ENCODE peak calls at places on chromosome 11, in six cellular contexts. S, N, R, M, U and D are unnamed samples.

GRCh38 chr11:107457205-107457557 is 444 bp downstream of the CWF19L2 start:
- DNase-seq in N (no peak), S (no peak), M (no peak), R (peak), U (peak), D (no peak)

GRCh38 chr11:129291556-129291955 is 84.1 kb upstream of the BARX2 start:
- DNase-seq in S (no peak), U (no peak), R (no peak), M (no peak), N (no peak), D (no peak)

GRCh38 chr11:2451336-2451735 is 6.5 kb downstream of the KCNQ1 start:
- DNase-seq in S (no peak), M (peak), U (no peak), N (no peak), R (no peak), D (no peak)

GRCh38 chr11:12119502-12119901 is 9.1 kb downstream of the MICAL2 start:
- DNase-seq in N (no peak), U (no peak), S (no peak), R (no peak), M (no peak), D (no peak)

GRCh38 chr11:29435421-29435820 is 581.4 kb downstream of the KCNA4 start:
- DNase-seq in R (no peak), M (no peak), S (no peak), U (peak), N (no peak), D (no peak)

GRCh38 chr11:61254403-61255025 is 13.5 kb downstream of the PGA5 start:
- DNase-seq in U (peak), M (peak), S (peak), N (peak), R (peak), D (peak)

GRCh38 chr11:3861698-3862097 is 6.2 kb downstream of the STIM1 start:
- DNase-seq in M (no peak), S (no peak), U (peak), R (no peak), N (no peak), D (no peak)

GRCh38 chr11:100586346-100587101 is 100.6 kb upstream of the ARHGAP42 start:
- DNase-seq in M (no peak), S (no peak), U (no peak), N (no peak), R (no peak), D (no peak)

GRCh38 chr11:20050551-20051333 is 109.5 kb downstream of the DBX1 start:
- DNase-seq in R (peak), U (no peak), M (no peak), N (no peak), S (no peak), D (no peak)

GRCh38 chr11:95833378-95833777 is 43.1 kb downstream of the CEP57 start:
- DNase-seq in M (no peak), U (no peak), S (no peak), N (no peak), R (no peak), D (no peak)

GRCh38 chr11:65650547-65651338 is 12.0 kb downstream of the RELA start:
- DNase-seq in U (no peak), S (no peak), N (no peak), M (no peak), R (no peak), D (no peak)

GRCh38 chr11:17063171-17064002 is 14.1 kb downstream of the RPS13 start:
- DNase-seq in N (no peak), S (no peak), U (peak), R (peak), M (peak), D (peak)

GRCh38 chr11:11992257-11992690 is 16.2 kb downstream of the DKK3 start:
- DNase-seq in R (peak), N (no peak), S (no peak), M (no peak), U (no peak), D (no peak)

GRCh38 chr11:62544521-62545436 is 1.8 kb downstream of the AHNAK start:
- DNase-seq in N (no peak), U (peak), R (peak), M (peak), S (no peak), D (no peak)

GRCh38 chr11:118005224-118006152 is 19.3 kb downstream of the IL10RA start:
- DNase-seq in R (no peak), N (no peak), M (no peak), S (no peak), U (no peak), D (no peak)

GRCh38 chr11:126312903-126313460 is 9.1 kb downstream of the DCPS start:
- DNase-seq in R (no peak), M (no peak), S (no peak), U (no peak), N (no peak), D (no peak)

GRCh38 chr11:30992513-30992849 is 377.1 kb downstream of the DCDC1 start:
- DNase-seq in M (no peak), U (no peak), N (no peak), S (no peak), R (no peak), D (no peak)

GRCh38 chr11:64864473-64865285 is 13.7 kb downstream of the EHD1 start:
- DNase-seq in R (peak), S (no peak), N (no peak), U (peak), M (peak), D (no peak)

GRCh38 chr11:17718510-17718962 is 835 bp upstream of the MYOD1 start:
- DNase-seq in U (no peak), M (no peak), N (no peak), R (no peak), S (no peak), D (no peak)

GRCh38 chr11:65802841-65803240 is 16.0 kb downstream of the OVOL1 start:
- DNase-seq in N (no peak), M (no peak), R (no peak), U (no peak), S (no peak), D (no peak)

GRCh38 chr11:20097319-20098221 is 62.7 kb downstream of the DBX1 start:
- DNase-seq in S (no peak), R (peak), M (no peak), U (peak), N (no peak), D (no peak)

GRCh38 chr11:123145220-123145619 is 49.8 kb downstream of the CLMP start:
- DNase-seq in M (no peak), S (no peak), U (peak), N (no peak), R (peak), D (no peak)

GRCh38 chr11:31799794-31800397 is 11.2 kb downstream of the PAX6 start:
- DNase-seq in N (no peak), M (no peak), U (no peak), R (no peak), S (no peak), D (no peak)

GRCh38 chr11:3105791-3106735 is 48.8 kb upstream of the CARS1 start:
- DNase-seq in S (no peak), R (no peak), M (peak), U (no peak), N (no peak), D (no peak)

GRCh38 chr11:127451852-127452251 is 451.3 kb upstream of the KIRREL3 start:
- DNase-seq in U (no peak), M (peak), R (no peak), N (no peak), S (no peak), D (no peak)

GRCh38 chr11:29518389-29519174 is 498.2 kb downstream of the KCNA4 start:
- DNase-seq in M (no peak), U (peak), R (no peak), S (no peak), N (no peak), D (no peak)

GRCh38 chr11:15893080-15893492 is 463.3 kb downstream of the SOX6 start:
- DNase-seq in N (no peak), R (peak), M (no peak), U (peak), S (no peak), D (no peak)